ENCODE peak calls at places on chromosomes 12 and 14, in six cellular contexts. H is heart left ventricle; K is mesendoderm; P is mammary epithelial cell; M is CD4-positive, CD25-positive, alpha-beta regulatory T cell; I is body of pancreas. R is an unnamed sample. For H3K27me3, the result is how much of the 10 kb centered on the place peaks cover.

GRCh38 chr12:2930865-2931264 is 28.3 kb upstream of the TEAD4 start:
- DNase-seq in H (no peak), K (no peak), P (no peak), M (no peak), I (no peak), R (no peak)

GRCh38 chr12:26732010-26732908 is 100.7 kb downstream of the ITPR2 start:
- DNase-seq in H (no peak), K (no peak), P (no peak), M (peak), I (no peak), R (no peak)

GRCh38 chr14:97025722-97026121 is 228.5 kb downstream of the VRK1 start:
- DNase-seq in H (no peak), K (no peak), P (no peak), M (no peak), I (no peak), R (no peak)

GRCh38 chr12:80175307-80175930 is 76.1 kb downstream of the OTOGL start:
- DNase-seq in H (no peak), K (peak), P (peak), M (peak), I (no peak), R (no peak)

GRCh38 chr12:53380104-53380796 is at the start of gene SP1:
- DNase-seq in H (peak), K (peak), P (peak), M (peak), I (peak), R (peak)

GRCh38 chr12:58884916-58885315 is 35.4 kb downstream of the LRIG3 start:
- DNase-seq in H (no peak), K (no peak), P (no peak), M (no peak), I (no peak), R (no peak)

GRCh38 chr12:66352197-66352596 is 49.9 kb downstream of the HELB start:
- DNase-seq in H (peak), K (peak), P (no peak), M (peak), I (no peak), R (peak)

GRCh38 chr14:75714993-75715392 is 53.9 kb downstream of the TTLL5 start:
- DNase-seq in H (no peak), K (no peak), P (no peak), M (no peak), I (no peak), R (no peak)

GRCh38 chr12:78680596-78680995 is 184.0 kb upstream of the SYT1 start:
- DNase-seq in H (no peak), K (peak), P (no peak), M (no peak), I (no peak), R (no peak)

GRCh38 chr12:32454075-32454474 is 54.7 kb downstream of the FGD4 start:
- DNase-seq in H (no peak), K (peak), P (peak), M (no peak), I (no peak), R (peak)

GRCh38 chr12:98504368-98504617 is 11.1 kb upstream of the TMPO start:
- DNase-seq in H (no peak), K (no peak), P (no peak), M (no peak), I (no peak), R (no peak)

GRCh38 chr14:61452452-61452851 is 131.1 kb downstream of the PRKCH start:
- DNase-seq in H (no peak), K (no peak), P (no peak), M (peak), I (no peak), R (no peak)

GRCh38 chr14:75978249-75978731 is 3.5 kb downstream of the TGFB3 start:
- DNase-seq in H (no peak), K (no peak), P (no peak), M (peak), I (no peak), R (no peak)

GRCh38 chr12:63930971-63931370 is 86.5 kb downstream of the SRGAP1 start:
- DNase-seq in H (no peak), K (no peak), P (peak), M (no peak), I (no peak), R (peak)

GRCh38 chr12:9331218-9331626 is 123.0 kb upstream of the PZP start:
- DNase-seq in H (peak), K (peak), P (peak), M (peak), I (peak), R (peak)

GRCh38 chr12:20212658-20213387 is 155.5 kb upstream of the PDE3A start:
- DNase-seq in H (peak), K (peak), P (peak), M (no peak), I (peak), R (peak)

GRCh38 chr12:95653761-95654546 is 102.7 kb upstream of the USP44 start:
- DNase-seq in H (peak), K (no peak), P (peak), M (peak), I (no peak), R (peak)

GRCh38 chr12:8698132-8698829 is 490 bp downstream of the RIMKLB start:
- DNase-seq in H (peak), K (peak), P (peak), M (peak), I (peak), R (peak)

GRCh38 chr14:104293851-104294627 is 155.7 kb downstream of the KIF26A start:
- DNase-seq in H (peak), K (peak), P (no peak), M (no peak), I (no peak), R (no peak)

GRCh38 chr12:52390739-52391617 is 5.5 kb upstream of the KRT84 start:
- DNase-seq in H (no peak), K (peak), P (no peak), M (no peak), I (no peak), R (peak)

GRCh38 chr12:125674554-125674953 is 609.3 kb downstream of the AACS start:
- DNase-seq in H (no peak), K (no peak), P (no peak), M (no peak), I (no peak), R (no peak)

GRCh38 chr14:34872822-34873590 is 2.2 kb downstream of the BAZ1A start:
- DNase-seq in H (no peak), K (no peak), P (peak), M (no peak), I (peak), R (peak)

GRCh38 chr12:75542942-75543341 is 31.5 kb upstream of the KRR1 start:
- DNase-seq in H (no peak), K (no peak), P (no peak), M (no peak), I (no peak), R (peak)

GRCh38 chr14:42437809-42438208 is 831.1 kb downstream of the LRFN5 start:
- DNase-seq in H (no peak), K (no peak), P (no peak), M (no peak), I (no peak), R (no peak)

GRCh38 chr12:54060174-54060974 is 6.7 kb downstream of the HOXC4 start:
- DNase-seq in H (no peak), K (no peak), P (no peak), M (no peak), I (no peak), R (no peak)

GRCh38 chr12:49335955-49336644 is 888 bp downstream of the C1QL4 start:
- DNase-seq in H (no peak), K (no peak), P (no peak), M (no peak), I (no peak), R (no peak)

GRCh38 chr12:69330475-69331473 is 17.4 kb upstream of the LYZ start:
- DNase-seq in H (no peak), K (peak), P (no peak), M (peak), I (peak), R (peak)

GRCh38 chr12:122189626-122190475 is 6.9 kb downstream of the LRRC43 start:
- DNase-seq in H (no peak), K (no peak), P (no peak), M (no peak), I (no peak), R (no peak)

GRCh38 chr12:43444940-43445564 is 107.0 kb downstream of the ADAMTS20 start:
- DNase-seq in H (no peak), K (peak), P (peak), M (peak), I (peak), R (peak)

GRCh38 chr14:80981673-80982072 is 26.3 kb downstream of the TSHR start:
- DNase-seq in H (no peak), K (no peak), P (no peak), M (no peak), I (no peak), R (no peak)

GRCh38 chr14:58746261-58746660 is 108.5 kb downstream of the DACT1 start:
- DNase-seq in H (no peak), K (no peak), P (peak), M (no peak), I (no peak), R (peak)

GRCh38 chr14:72479471-72479931 is 414.4 kb downstream of the DPF3 start:
- DNase-seq in H (no peak), K (peak), P (no peak), M (no peak), I (no peak), R (no peak)
- H3K27me3 ChIP-seq in H (under half), K (under half), P (under half), M (under half), I (under half), R (under half)

GRCh38 chr14:105836160-105836559 is 309.8 kb downstream of the TMEM121 start:
- DNase-seq in H (no peak), K (no peak), P (no peak), M (no peak), I (no peak), R (no peak)
- H3K27me3 ChIP-seq in H (under half), K (under half), P (under half), M (under half), I (under half), R (under half)

DNA sequence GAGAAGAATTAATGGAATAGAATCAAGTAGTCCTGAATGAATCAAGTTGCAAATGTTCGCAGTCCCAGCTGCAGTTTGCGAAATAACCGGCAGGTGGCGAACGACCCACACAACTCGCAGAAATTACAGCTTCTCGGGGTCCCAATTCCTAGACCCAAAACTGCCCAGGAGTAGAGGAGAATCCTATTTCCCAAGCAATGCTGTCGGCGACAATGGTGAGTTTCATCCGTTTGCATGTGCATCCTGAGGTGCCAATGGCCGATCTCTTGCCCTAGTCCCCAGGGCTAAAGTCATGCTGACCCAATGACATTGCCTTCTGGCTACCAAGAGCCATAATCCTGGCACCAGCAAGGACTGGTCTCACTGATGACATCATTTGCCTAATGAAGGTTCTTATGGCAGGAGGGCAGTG is 8.5 kb upstream of the ASCL1 start:
- DNase-seq in H (no peak), K (peak), P (no peak), M (peak), I (peak), R (peak)
- H3K27me3 ChIP-seq in H (half or more), K (under half), P (under half), M (under half), I (under half), R (under half)

GRCh38 chr14:28771168-28771567 is 4.6 kb downstream of the FOXG1 start:
- DNase-seq in H (no peak), K (no peak), P (no peak), M (no peak), I (no peak), R (no peak)
- H3K27me3 ChIP-seq in H (half or more), K (under half), P (half or more), M (under half), I (half or more), R (half or more)

GRCh38 chr12:31236998-31237637 is 88.8 kb downstream of the SINHCAF start:
- DNase-seq in H (no peak), K (no peak), P (no peak), M (no peak), I (no peak), R (no peak)
- H3K27me3 ChIP-seq in H (under half), K (under half), P (under half), M (under half), I (under half), R (half or more)

GRCh38 chr14:57478050-57478449 is 15.6 kb downstream of the CCDC198 start:
- DNase-seq in H (no peak), K (no peak), P (no peak), M (no peak), I (no peak), R (no peak)

GRCh38 chr14:57485635-57486034 is 8.0 kb downstream of the CCDC198 start:
- DNase-seq in H (no peak), K (no peak), P (no peak), M (no peak), I (no peak), R (no peak)

GRCh38 chr14:57479197-57479596 is 14.5 kb downstream of the CCDC198 start:
- DNase-seq in H (no peak), K (no peak), P (no peak), M (no peak), I (no peak), R (no peak)

GRCh38 chr14:57480044-57480443 is 13.6 kb downstream of the CCDC198 start:
- DNase-seq in H (no peak), K (no peak), P (no peak), M (no peak), I (no peak), R (peak)
- H3K27me3 ChIP-seq in H (under half), K (under half), P (under half), M (under half), I (under half), R (under half)